ENCODE peak calls at places on chromosomes 11 and 22, in nine cellular contexts. K is AG04449, Q is A549, X is heart left ventricle, V is body of pancreas, E is left ventricle myocardium inferior, F is astrocyte of the spinal cord, I is HCT116, D is cardiac muscle cell. J is an unnamed sample.
A peak's percentile ranks its signal among the peaks of the same experiment; 100 is the strongest.

GRCh38 chr22:47606426-47606825 is 844.0 kb downstream of the TBC1D22A start:
- DNase-seq in K (no peak), Q (no peak), X (no peak), V (no peak), E (no peak), F (no peak), I (no peak), D (no peak), J (no peak)

GRCh38 chr11:61607426-61607825 is 26.6 kb upstream of the SYT7 start:
- DNase-seq in K (no peak), Q (no peak), X (no peak), V (no peak), E (no peak), F (no peak), I (no peak), D (no peak), J (no peak)

GRCh38 chr22:44707752-44708151 is 5.7 kb downstream of the PRR5 start:
- DNase-seq in K (no peak), Q (no peak), X (no peak), V (no peak), E (no peak), F (no peak), I (no peak), D (no peak), J (no peak)

GRCh38 chr11:109939176-109939810 is 153.9 kb upstream of the ZC3H12C start:
- DNase-seq in K (peak; percentile 49), Q (peak; percentile 38), X (peak; percentile 22), V (peak; percentile 76), E (no peak), F (peak; percentile 85), I (peak; percentile 85), D (peak; percentile 86), J (peak; percentile 82)

GRCh38 chr22:39943366-39943765 is 16.8 kb upstream of the TMA7B start:
- DNase-seq in K (no peak), Q (no peak), X (no peak), V (no peak), E (no peak), F (no peak), I (no peak), D (no peak), J (no peak)

GRCh38 chr22:50222508-50222907 is 21.7 kb downstream of the SELENOO start:
- DNase-seq in K (no peak), Q (no peak), X (no peak), V (no peak), E (no peak), F (no peak), I (no peak), D (no peak), J (no peak)

GRCh38 chr11:129374993-129375721 is 491 bp upstream of the BARX2 start:
- DNase-seq in K (no peak), Q (peak; percentile 26), X (no peak), V (peak; percentile 66), E (no peak), F (peak; percentile 25), I (no peak), D (no peak), J (no peak)

GRCh38 chr22:40499187-40499753 is 128.9 kb downstream of the SGSM3 start:
- DNase-seq in K (peak; percentile 95), Q (peak; percentile 60), X (no peak), V (peak; percentile 68), E (no peak), F (peak; percentile 98), I (peak; percentile 79), D (peak; percentile 97), J (peak; percentile 94)

GRCh38 chr11:46335858-46336600 is 11.2 kb upstream of the DGKZ start:
- DNase-seq in K (no peak), Q (no peak), X (no peak), V (no peak), E (no peak), F (no peak), I (no peak), D (no peak), J (no peak)

GRCh38 chr11:74220376-74220775 is 49.3 kb downstream of the PPME1 start:
- DNase-seq in K (no peak), Q (no peak), X (no peak), V (no peak), E (no peak), F (no peak), I (no peak), D (peak; percentile 6), J (no peak)

DNA sequence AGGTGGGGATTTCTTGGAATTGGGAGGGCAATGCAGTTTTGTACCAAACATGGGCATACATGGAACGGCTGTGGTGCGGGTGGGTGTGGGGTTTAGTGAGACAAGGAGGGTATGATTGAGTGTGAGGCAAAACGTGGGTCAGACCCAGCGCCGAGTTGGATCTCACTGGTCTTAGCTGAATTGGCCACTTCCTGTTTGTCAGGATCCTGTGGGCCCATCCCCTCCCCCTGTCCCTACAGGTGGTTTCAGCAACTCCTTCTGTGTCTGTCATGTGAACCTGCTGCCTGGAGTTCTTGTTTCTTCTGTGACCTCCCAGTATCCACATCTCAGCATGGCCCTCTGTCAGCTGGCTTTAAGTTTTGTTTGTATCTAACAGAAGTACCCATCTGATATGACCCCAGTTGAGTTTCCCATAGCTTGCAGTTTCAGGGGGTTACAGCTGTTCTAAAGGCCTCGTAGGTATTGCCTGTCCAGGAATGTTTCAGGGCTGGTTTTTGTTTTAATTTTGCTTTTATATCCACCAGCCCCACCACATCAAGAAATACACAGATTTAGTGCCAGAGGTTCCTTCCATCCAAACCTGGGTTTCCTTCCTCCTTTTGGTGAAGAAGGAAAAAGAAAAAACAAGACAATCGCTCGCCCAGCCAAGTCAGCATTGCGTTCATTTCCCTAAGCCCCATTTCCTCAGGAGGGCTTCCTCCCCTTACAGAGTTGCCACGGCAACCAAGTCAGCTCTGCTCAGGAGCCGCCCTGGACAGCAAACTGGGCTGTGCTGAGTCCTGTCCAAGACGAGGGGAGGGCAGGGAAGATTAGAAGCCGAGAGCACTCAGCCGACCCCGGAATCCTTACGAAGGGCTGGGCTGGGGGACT is 6.1 kb downstream of the APOL1 start:
- DNase-seq in K (no peak), Q (no peak), X (peak; percentile 69), V (no peak), E (peak; percentile 34), F (peak; percentile 65), I (no peak), D (peak; percentile 82), J (no peak)
- H3K4me3 ChIP-seq in K (no peak overlapping the region), Q (no peak overlapping the region), X (no peak overlapping the region), V (no peak overlapping the region), E (no peak overlapping the region), F (no peak overlapping the region), I (no peak overlapping the region), D (no peak overlapping the region), J (no peak overlapping the region)

GRCh38 chr11:16879690-16880089 is 134.5 kb downstream of the PLEKHA7 start:
- DNase-seq in K (no peak), Q (no peak), X (no peak), V (no peak), E (no peak), F (no peak), I (no peak), D (no peak), J (no peak)

GRCh38 chr11:16880184-16880583 is 134.0 kb downstream of the PLEKHA7 start:
- DNase-seq in K (no peak), Q (no peak), X (no peak), V (no peak), E (no peak), F (no peak), I (no peak), D (no peak), J (no peak)

GRCh38 chr11:16881766-16882165 is 132.4 kb downstream of the PLEKHA7 start:
- DNase-seq in K (no peak), Q (no peak), X (no peak), V (no peak), E (no peak), F (no peak), I (no peak), D (no peak), J (no peak)

GRCh38 chr11:16883179-16883578 is 131.0 kb downstream of the PLEKHA7 start:
- DNase-seq in K (no peak), Q (no peak), X (peak; percentile 48), V (peak; percentile 20), E (peak; percentile 28), F (no peak), I (peak; percentile 39), D (no peak), J (no peak)

DNA sequence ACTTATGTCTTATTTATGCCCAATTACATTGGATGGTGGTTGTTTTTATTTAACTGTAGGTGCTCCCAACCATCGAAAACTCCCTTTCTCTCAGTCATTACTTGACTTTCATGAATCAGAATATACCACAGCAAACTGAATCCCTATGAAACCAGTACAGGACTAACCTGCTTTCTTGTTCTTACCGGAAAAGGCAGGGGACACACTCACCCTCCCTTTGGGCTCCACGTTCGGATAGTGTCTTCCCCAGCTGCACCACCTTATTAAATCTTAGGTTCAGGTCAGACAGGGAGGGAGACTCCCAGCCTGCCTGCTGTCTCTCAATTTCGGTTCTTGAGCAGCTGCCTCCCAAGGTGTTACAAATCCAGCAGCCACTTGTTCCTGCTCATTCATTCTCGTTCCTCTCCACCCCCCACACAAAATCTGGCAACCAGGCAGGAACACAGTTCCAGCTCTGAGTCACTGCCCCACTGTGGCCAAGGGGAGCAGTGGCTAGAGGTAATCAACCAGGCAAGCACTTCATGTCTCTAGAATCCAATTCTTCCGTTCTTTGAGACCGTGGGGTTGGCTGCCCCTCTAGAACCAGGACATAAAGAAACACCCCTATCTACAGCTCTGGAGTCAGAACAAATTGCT is 133.0 kb downstream of the PLEKHA7 start:
- DNase-seq in K (no peak), Q (no peak), X (peak; percentile 79), V (peak; percentile 79), E (peak; percentile 65), F (peak; percentile 72), I (no peak), D (peak; percentile 69), J (peak; percentile 18)
- TF ChIP-seq CTCF in K (peak; percentile 17), Q (no peak), X (peak; percentile 49), V (peak; percentile 61), E (peak; percentile 65), F (peak; percentile 44), I (peak; percentile 17), D (peak; percentile 61), J (peak; percentile 5)

DNA sequence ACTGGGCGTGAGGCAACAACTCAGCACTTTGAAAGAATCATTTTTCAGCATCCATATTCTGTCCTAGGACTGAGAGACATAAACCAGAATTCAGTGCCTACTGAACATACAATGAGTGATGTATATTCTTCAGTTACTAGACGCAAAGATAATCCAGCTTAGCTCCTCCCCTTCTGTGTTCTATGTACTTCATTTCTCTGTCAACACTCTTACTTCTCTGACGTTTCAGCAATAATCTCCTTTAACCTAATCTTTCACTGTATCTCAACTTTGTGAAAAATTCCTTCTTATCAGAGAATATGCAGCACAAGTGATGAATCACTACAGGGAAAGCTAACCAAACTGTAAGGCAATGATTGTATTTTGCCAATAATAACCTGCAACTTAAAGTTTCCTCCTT is 2.5 kb upstream of the OR51B5 start:
- DNase-seq in K (no peak), Q (no peak), X (no peak), V (no peak), E (no peak), F (no peak), I (no peak), D (peak; percentile 2), J (no peak)
- H3K4me3 ChIP-seq in K (no peak overlapping the region), Q (no peak overlapping the region), X (no peak overlapping the region), V (no peak overlapping the region), E (no peak overlapping the region), F (no peak overlapping the region), I (no peak overlapping the region), D (no peak overlapping the region), J (no peak overlapping the region)

DNA sequence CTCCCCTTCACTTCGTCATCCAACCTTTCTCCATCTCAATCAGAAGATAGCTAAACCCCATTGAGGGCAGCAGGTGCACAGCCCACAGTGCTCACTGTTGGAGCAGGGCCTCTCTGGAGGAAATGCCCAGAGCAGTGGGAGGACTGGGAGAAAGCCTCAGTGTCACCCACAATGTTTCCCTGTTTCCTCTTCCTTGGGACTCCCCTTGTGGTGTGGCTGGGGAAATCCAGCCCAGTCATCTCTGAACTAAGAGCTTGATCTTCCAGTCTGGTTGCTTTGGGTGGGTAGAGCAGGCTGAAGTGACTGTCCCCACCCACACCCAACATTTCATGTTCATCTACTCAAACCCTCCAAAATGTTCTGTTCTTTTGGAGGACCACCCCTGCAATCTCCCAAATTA is 29.8 kb upstream of the EED start:
- DNase-seq in K (no peak), Q (no peak), X (no peak), V (no peak), E (no peak), F (no peak), I (no peak), D (no peak), J (no peak)
- TF ChIP-seq CTCF in K (no peak), Q (no peak), X (no peak), V (no peak), E (no peak), F (peak; percentile 23), I (no peak), D (no peak), J (no peak)